ENCODE peak calls at places on chromosomes 1 and 21, in nine cellular contexts. M, P, B, R, N, G, U, I and C are unnamed samples. For H3K4me1, the result is how much of the 10 kb centered on the place peaks cover.

GRCh38 chr1:193355179-193355578 is 168.8 kb upstream of the B3GALT2 start:
- DNase-seq in M (no peak), P (no peak), B (no peak), R (no peak), N (no peak), G (peak), U (no peak), I (no peak), C (no peak)

GRCh38 chr21:25513810-25514209 is 93.5 kb downstream of the MRPL39 start:
- DNase-seq in M (no peak), P (no peak), B (no peak), R (no peak), N (no peak), G (no peak), U (no peak), I (no peak), C (no peak)

GRCh38 chr1:95197616-95198252 is 36.3 kb upstream of the RWDD3 start:
- DNase-seq in M (no peak), P (no peak), B (no peak), R (no peak), N (peak), G (peak), U (no peak), I (no peak), C (no peak)

GRCh38 chr1:28115267-28115666 is 26.9 kb upstream of the EYA3 start:
- DNase-seq in M (no peak), P (peak), B (peak), R (no peak), N (peak), G (no peak), U (peak), I (no peak), C (no peak)

GRCh38 chr21:44449473-44450363 is 5.6 kb upstream of the LRRC3 start:
- DNase-seq in M (no peak), P (peak), B (no peak), R (no peak), N (peak), G (no peak), U (no peak), I (no peak), C (peak)

GRCh38 chr21:26840912-26841311 is 4.3 kb downstream of the ADAMTS1 start:
- DNase-seq in M (no peak), P (peak), B (peak), R (peak), N (peak), G (peak), U (no peak), I (no peak), C (peak)

GRCh38 chr1:36879613-36880012 is 154.7 kb downstream of the GRIK3 start:
- DNase-seq in M (no peak), P (no peak), B (no peak), R (no peak), N (no peak), G (no peak), U (peak), I (no peak), C (no peak)

GRCh38 chr1:238052496-238053266 is 162.0 kb upstream of the ZP4 start:
- DNase-seq in M (no peak), P (no peak), B (no peak), R (no peak), N (peak), G (peak), U (no peak), I (no peak), C (no peak)

GRCh38 chr21:39984613-39985012 is 117.4 kb downstream of the PCP4 start:
- DNase-seq in M (no peak), P (no peak), B (no peak), R (no peak), N (no peak), G (no peak), U (no peak), I (no peak), C (no peak)

GRCh38 chr1:1232224-1232800 is at the start of gene B3GALT6:
- DNase-seq in M (no peak), P (no peak), B (no peak), R (no peak), N (no peak), G (no peak), U (peak), I (no peak), C (no peak)

GRCh38 chr1:28178690-28179485 is 2.4 kb upstream of the PTAFR start:
- DNase-seq in M (no peak), P (no peak), B (peak), R (no peak), N (no peak), G (no peak), U (peak), I (no peak), C (no peak)

GRCh38 chr1:41529621-41530395 is 45.3 kb upstream of the EDN2 start:
- DNase-seq in M (no peak), P (peak), B (peak), R (no peak), N (no peak), G (no peak), U (no peak), I (no peak), C (peak)

GRCh38 chr1:145978860-145979745 is 14.6 kb downstream of the POLR3GL start:
- DNase-seq in M (peak), P (peak), B (peak), R (peak), N (peak), G (peak), U (peak), I (peak), C (peak)

GRCh38 chr1:237191403-237191802 is 149.4 kb downstream of the RYR2 start:
- DNase-seq in M (no peak), P (no peak), B (no peak), R (no peak), N (no peak), G (no peak), U (no peak), I (no peak), C (no peak)

GRCh38 chr1:34781071-34781843 is at the start of gene GJB3:
- DNase-seq in M (peak), P (peak), B (no peak), R (no peak), N (no peak), G (peak), U (no peak), I (no peak), C (peak)

GRCh38 chr1:42336978-42337377 is 1.9 kb upstream of the FOXJ3 start:
- DNase-seq in M (no peak), P (no peak), B (no peak), R (no peak), N (no peak), G (no peak), U (no peak), I (no peak), C (no peak)

GRCh38 chr1:59763418-59763817 is 51.3 kb upstream of the HOOK1 start:
- DNase-seq in M (no peak), P (no peak), B (no peak), R (no peak), N (no peak), G (no peak), U (no peak), I (no peak), C (no peak)

GRCh38 chr1:43651188-43651587 is 1.2 kb downstream of the KDM4A start:
- DNase-seq in M (no peak), P (no peak), B (no peak), R (no peak), N (no peak), G (peak), U (no peak), I (no peak), C (no peak)

GRCh38 chr1:28249013-28249870 is 10.1 kb upstream of the SESN2 start:
- DNase-seq in M (peak), P (peak), B (peak), R (peak), N (peak), G (peak), U (peak), I (no peak), C (peak)

GRCh38 chr1:231584117-231584516 is 42.5 kb upstream of the DISC1 start:
- DNase-seq in M (no peak), P (no peak), B (no peak), R (no peak), N (peak), G (peak), U (no peak), I (no peak), C (peak)

GRCh38 chr1:98991127-98992003 is 13.3 kb downstream of the PLPPR5 start:
- DNase-seq in M (no peak), P (no peak), B (no peak), R (no peak), N (peak), G (peak), U (no peak), I (no peak), C (no peak)

GRCh38 chr21:20999567-21000169 is 1.5 kb downstream of the NCAM2 start:
- DNase-seq in M (no peak), P (no peak), B (no peak), R (no peak), N (peak), G (peak), U (no peak), I (no peak), C (peak)

GRCh38 chr1:154941332-154941995 is 4.9 kb upstream of the PMVK start:
- DNase-seq in M (no peak), P (no peak), B (no peak), R (no peak), N (no peak), G (no peak), U (no peak), I (no peak), C (no peak)

GRCh38 chr1:77063118-77063517 is 156.1 kb downstream of the PIGK start:
- DNase-seq in M (no peak), P (no peak), B (no peak), R (no peak), N (no peak), G (peak), U (no peak), I (no peak), C (no peak)

GRCh38 chr1:19313636-19313959 is 1.5 kb downstream of the SLC66A1 start:
- DNase-seq in M (no peak), P (no peak), B (no peak), R (no peak), N (no peak), G (peak), U (no peak), I (no peak), C (peak)

GRCh38 chr1:19311931-19312781 is at the start of the genes AKR7A2 and SLC66A1:
- DNase-seq in M (peak), P (peak), B (peak), R (peak), N (peak), G (peak), U (peak), I (peak), C (peak)

GRCh38 chr1:19311503-19311930 is 427 bp downstream of the AKR7A2 start:
- DNase-seq in M (peak), P (no peak), B (peak), R (no peak), N (no peak), G (no peak), U (no peak), I (peak), C (no peak)

GRCh38 chr1:19313961-19314882 is 2.1 kb downstream of the SLC66A1 start:
- DNase-seq in M (no peak), P (no peak), B (no peak), R (no peak), N (no peak), G (no peak), U (no peak), I (no peak), C (peak)

GRCh38 chr1:19312782-19313635 is 883 bp downstream of the SLC66A1 start:
- DNase-seq in M (no peak), P (no peak), B (no peak), R (no peak), N (no peak), G (no peak), U (no peak), I (no peak), C (peak)
- H3K4me1 ChIP-seq in M (under half), P (under half), B (under half), R (under half), N (under half), G (under half), U (under half), I (under half), C (under half)

GRCh38 chr1:234770924-234771540 is 161.1 kb upstream of the IRF2BP2 start:
- DNase-seq in M (no peak), P (no peak), B (no peak), R (no peak), N (no peak), G (no peak), U (no peak), I (no peak), C (no peak)
- H3K4me1 ChIP-seq in M (under half), P (under half), B (under half), R (under half), N (under half), G (under half), U (under half), I (half or more), C (under half)

DNA sequence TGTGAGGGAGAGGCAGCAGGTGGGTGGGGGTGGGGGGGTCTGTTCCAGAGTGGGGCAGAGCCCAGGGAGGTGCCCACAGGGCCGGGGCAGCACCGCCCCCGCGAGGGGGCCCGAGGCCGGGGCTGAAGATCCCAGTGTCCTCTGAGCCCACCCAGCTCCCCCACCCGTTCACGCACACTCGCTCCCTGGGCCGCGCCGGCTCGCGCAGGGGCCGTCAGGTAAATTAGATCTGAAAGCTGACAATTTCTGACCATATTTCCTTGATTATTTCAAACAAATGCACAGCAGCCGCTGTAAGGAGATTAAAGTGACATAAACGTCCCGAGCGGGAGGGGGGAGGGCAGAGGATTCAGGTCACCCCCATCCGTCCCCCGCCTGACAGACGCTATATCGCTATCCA is 118.1 kb downstream of the CASZ1 start:
- DNase-seq in M (no peak), P (no peak), B (no peak), R (no peak), N (no peak), G (no peak), U (no peak), I (no peak), C (no peak)
- H3K4me1 ChIP-seq in M (under half), P (half or more), B (under half), R (half or more), N (under half), G (under half), U (half or more), I (under half), C (under half)

GRCh38 chr1:8462298-8462946 is 144.5 kb downstream of the SLC45A1 start:
- DNase-seq in M (no peak), P (no peak), B (no peak), R (no peak), N (no peak), G (no peak), U (no peak), I (no peak), C (no peak)

GRCh38 chr1:8461341-8462110 is 143.6 kb downstream of the SLC45A1 start:
- DNase-seq in M (no peak), P (no peak), B (no peak), R (no peak), N (no peak), G (no peak), U (no peak), I (no peak), C (no peak)

GRCh38 chr1:8464987-8465386 is 147.1 kb downstream of the SLC45A1 start:
- DNase-seq in M (no peak), P (no peak), B (no peak), R (no peak), N (no peak), G (no peak), U (no peak), I (no peak), C (no peak)

GRCh38 chr1:8464377-8464776 is 146.5 kb downstream of the SLC45A1 start:
- DNase-seq in M (no peak), P (no peak), B (no peak), R (no peak), N (no peak), G (no peak), U (peak), I (no peak), C (no peak)

GRCh38 chr1:8463144-8463927 is 145.4 kb downstream of the SLC45A1 start:
- DNase-seq in M (no peak), P (peak), B (no peak), R (no peak), N (peak), G (peak), U (no peak), I (no peak), C (peak)
- H3K4me1 ChIP-seq in M (under half), P (under half), B (under half), R (half or more), N (under half), G (under half), U (half or more), I (under half), C (under half)